ENCODE peak calls at places on chromosomes 5 and 9, in eight cellular contexts. V, C, O, P, E, Y, T and K are unnamed samples.

GRCh38 chr9:105082843-105083242 is 154.9 kb upstream of the ABCA1 start:
- DNase-seq in V (no peak), C (no peak), O (peak; percentile 28), P (no peak), E (no peak), Y (no peak), T (no peak), K (no peak)

GRCh38 chr5:133644000-133644865 is 31.9 kb upstream of the FSTL4 start:
- DNase-seq in V (no peak), C (no peak), O (no peak), P (no peak), E (no peak), Y (no peak), T (no peak), K (no peak)

GRCh38 chr9:13205824-13206223 is 73.7 kb downstream of the MPDZ start:
- DNase-seq in V (no peak), C (no peak), O (no peak), P (peak; percentile 25), E (no peak), Y (no peak), T (no peak), K (no peak)

GRCh38 chr9:18002718-18003438 is 424.0 kb downstream of the SH3GL2 start:
- DNase-seq in V (no peak), C (no peak), O (no peak), P (no peak), E (no peak), Y (no peak), T (no peak), K (no peak)

GRCh38 chr5:32790411-32790951 is 79.4 kb downstream of the NPR3 start:
- DNase-seq in V (no peak), C (peak; percentile 71), O (no peak), P (peak; percentile 52), E (peak; percentile 94), Y (no peak), T (no peak), K (no peak)

GRCh38 chr9:71048271-71048670 is 73.2 kb downstream of the TRPM3 start:
- DNase-seq in V (no peak), C (no peak), O (no peak), P (no peak), E (no peak), Y (no peak), T (no peak), K (no peak)

GRCh38 chr5:59843511-59844230 is 49.9 kb downstream of the PDE4D start:
- DNase-seq in V (no peak), C (no peak), O (no peak), P (no peak), E (no peak), Y (no peak), T (no peak), K (no peak)

GRCh38 chr9:91949946-91950664 is at the start of gene ROR2:
- DNase-seq in V (peak; percentile 58), C (no peak), O (peak; percentile 48), P (peak; percentile 18), E (peak; percentile 35), Y (peak; percentile 73), T (peak; percentile 40), K (peak; percentile 74)

GRCh38 chr9:106104887-106105286 is 410.5 kb downstream of the TMEM38B start:
- DNase-seq in V (no peak), C (no peak), O (no peak), P (no peak), E (no peak), Y (no peak), T (no peak), K (no peak)

GRCh38 chr5:140806834-140807775 is at the start of gene PCDHA4:
- DNase-seq in V (no peak), C (no peak), O (no peak), P (peak; percentile 25), E (peak; percentile 9), Y (no peak), T (peak; percentile 74), K (no peak)

GRCh38 chr5:54742417-54742889 is 224.9 kb downstream of the SNX18 start:
- DNase-seq in V (peak; percentile 96), C (no peak), O (no peak), P (peak; percentile 69), E (peak; percentile 63), Y (no peak), T (peak; percentile 24), K (no peak)

GRCh38 chr5:132486318-132487094 is 4.1 kb downstream of the IRF1 start:
- DNase-seq in V (no peak), C (no peak), O (no peak), P (no peak), E (no peak), Y (peak; percentile 60), T (no peak), K (no peak)

GRCh38 chr5:77893225-77893860 is 117.2 kb upstream of the TBCA start:
- DNase-seq in V (peak; percentile 95), C (peak; percentile 84), O (no peak), P (peak; percentile 97), E (peak; percentile 92), Y (no peak), T (peak; percentile 83), K (no peak)

GRCh38 chr5:102858808-102859207 is 103.7 kb downstream of the PAM start:
- DNase-seq in V (no peak), C (no peak), O (no peak), P (peak; percentile 73), E (peak; percentile 56), Y (no peak), T (no peak), K (no peak)

GRCh38 chr5:181241393-181241975 is 2.2 kb downstream of the RACK1 start:
- DNase-seq in V (peak; percentile 79), C (peak; percentile 40), O (peak; percentile 73), P (peak; percentile 96), E (peak; percentile 85), Y (no peak), T (peak; percentile 64), K (no peak)

GRCh38 chr5:10400834-10401233 is 40.8 kb upstream of the ROPN1L start:
- DNase-seq in V (no peak), C (no peak), O (peak; percentile 62), P (peak; percentile 88), E (peak; percentile 86), Y (no peak), T (no peak), K (no peak)

GRCh38 chr9:122827759-122828090 is 663 bp downstream of the PDCL start:
- DNase-seq in V (peak; percentile 37), C (no peak), O (no peak), P (peak; percentile 53), E (peak; percentile 48), Y (no peak), T (peak; percentile 24), K (no peak)

GRCh38 chr5:134458234-134458633 is 46.6 kb upstream of the CDKN2AIPNL start:
- DNase-seq in V (no peak), C (no peak), O (no peak), P (no peak), E (peak; percentile 89), Y (peak; percentile 63), T (no peak), K (no peak)

GRCh38 chr9:136267261-136268111 is 21.9 kb upstream of the QSOX2 start:
- DNase-seq in V (peak; percentile 99), C (peak; percentile 10), O (peak; percentile 90), P (peak; percentile 80), E (peak; percentile 80), Y (no peak), T (peak; percentile 85), K (peak; percentile 99)
- TF ChIP-seq CTCF in V (no peak), C (peak; percentile 49), O (peak; percentile 21), P (peak; percentile 29), E (peak; percentile 38), Y (no peak), T (peak; percentile 29), K (peak; percentile 56)

DNA sequence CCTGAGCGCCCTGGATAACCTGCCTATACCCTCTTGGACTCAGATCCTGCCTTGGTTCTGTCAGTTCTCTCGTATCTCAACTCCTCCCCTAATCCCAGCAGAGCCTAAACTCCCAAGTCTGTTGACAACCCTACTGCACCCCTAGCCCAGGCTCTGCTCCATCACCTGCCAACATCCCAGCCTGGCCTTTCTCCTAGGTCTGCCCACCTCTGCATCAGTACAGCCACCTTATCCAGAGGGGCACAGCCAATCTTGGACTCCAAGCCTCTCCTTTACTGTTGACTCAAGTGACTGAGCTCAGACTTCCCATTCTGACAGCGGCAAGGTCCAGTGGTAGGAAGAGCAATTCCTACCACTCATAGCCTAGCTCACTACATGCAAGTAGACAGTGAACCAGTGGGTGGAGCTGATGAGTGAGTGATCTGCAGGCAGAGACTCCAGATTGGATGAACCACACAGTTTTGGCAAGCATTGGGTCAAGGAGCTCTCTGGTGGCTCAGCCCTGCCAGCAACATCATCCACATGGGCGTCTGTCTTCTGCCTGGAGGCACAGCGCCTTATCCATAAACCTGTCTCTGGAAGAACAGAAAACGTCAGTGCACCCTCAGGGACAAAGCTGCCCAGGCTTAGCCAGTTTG is 26.5 kb downstream of the TRMO start:
- DNase-seq in V (peak; percentile 35), C (no peak), O (peak; percentile 20), P (peak; percentile 29), E (no peak), Y (no peak), T (peak; percentile 64), K (no peak)
- TF ChIP-seq CTCF in V (no peak), C (no peak), O (peak; percentile 22), P (peak; percentile 19), E (no peak), Y (no peak), T (no peak), K (peak; percentile 8)

GRCh38 chr9:130463141-130463540 is 18.4 kb downstream of the ASS1 start:
- DNase-seq in V (no peak), C (no peak), O (no peak), P (no peak), E (no peak), Y (no peak), T (no peak), K (no peak)

GRCh38 chr9:130462685-130463084 is 17.9 kb downstream of the ASS1 start:
- DNase-seq in V (no peak), C (no peak), O (no peak), P (no peak), E (no peak), Y (no peak), T (no peak), K (no peak)

GRCh38 chr9:130459941-130460340 is 15.2 kb downstream of the ASS1 start:
- DNase-seq in V (no peak), C (no peak), O (no peak), P (no peak), E (no peak), Y (no peak), T (no peak), K (no peak)

GRCh38 chr9:130461731-130462130 is 17.0 kb downstream of the ASS1 start:
- DNase-seq in V (no peak), C (no peak), O (no peak), P (no peak), E (no peak), Y (peak; percentile 53), T (no peak), K (no peak)

DNA sequence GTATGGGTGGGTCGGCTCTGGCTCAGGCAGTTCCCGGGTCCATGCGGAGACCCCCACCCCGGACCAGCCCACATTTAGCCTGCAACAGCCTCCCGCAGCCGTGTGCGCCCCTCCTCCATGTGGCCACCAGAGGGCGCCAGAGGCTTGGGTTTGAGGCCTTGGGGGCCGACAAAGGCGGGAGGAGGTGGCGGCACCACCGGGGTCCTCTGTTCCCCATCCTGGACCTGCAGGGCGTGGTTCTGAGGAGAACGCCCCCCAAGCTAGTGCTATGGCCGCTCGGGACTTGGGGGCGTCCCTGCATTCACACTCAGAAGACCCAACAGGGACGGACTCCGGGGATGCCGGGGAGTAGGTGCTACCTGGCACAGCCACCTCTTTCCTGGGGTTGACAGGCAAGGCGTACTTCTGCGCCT is 16.5 kb downstream of the ASS1 start:
- DNase-seq in V (peak; percentile 78), C (no peak), O (peak; percentile 59), P (peak; percentile 28), E (no peak), Y (no peak), T (peak; percentile 39), K (peak; percentile 85)
- TF ChIP-seq CTCF in V (peak; percentile 97), C (peak; percentile 94), O (peak; percentile 87), P (peak; percentile 86), E (peak; percentile 68), Y (peak; percentile 87), T (peak; percentile 86), K (peak; percentile 97)

GRCh38 chr5:81207009-81207408 is 26.1 kb upstream of the CKMT2 start:
- DNase-seq in V (no peak), C (no peak), O (peak; percentile 35), P (peak; percentile 33), E (peak; percentile 13), Y (no peak), T (peak; percentile 14), K (no peak)
- TF ChIP-seq CTCF in V (no peak), C (peak; percentile 32), O (peak; percentile 35), P (peak; percentile 10), E (peak; percentile 29), Y (no peak), T (no peak), K (peak; percentile 21)